ENCODE peak calls at places on chromosomes 11 and 22, in six cellular contexts. W, B, N, Z, G and V are unnamed samples.
A peak's percentile ranks its signal among the peaks of the same experiment; 100 is the strongest.

GRCh38 chr11:44609028-44609782 is 43.7 kb downstream of the CD82 start:
- DNase-seq in B (peak; percentile 70), W (no peak), G (no peak), Z (no peak), N (peak; percentile 83), V (peak; percentile 46)

GRCh38 chr11:42043312-42043711 is 583.9 kb upstream of the LRRC4C start:
- DNase-seq in W (no peak), B (no peak), G (no peak), Z (no peak), N (no peak), V (no peak)

GRCh38 chr11:36394056-36394455 is 98.0 kb downstream of the PRR5L start:
- DNase-seq in B (no peak), W (no peak), Z (no peak), G (no peak), N (no peak), V (no peak)

GRCh38 chr11:124843616-124843910 is 21.7 kb upstream of the ROBO3 start:
- DNase-seq in W (no peak), G (no peak), Z (no peak), N (no peak), B (no peak), V (no peak)

GRCh38 chr22:39214383-39215069 is 30.3 kb downstream of the PDGFB start:
- DNase-seq in N (no peak), Z (no peak), B (no peak), W (peak; percentile 9), G (peak; percentile 53), V (no peak)

GRCh38 chr11:66119348-66120133 is 49.5 kb downstream of the PACS1 start:
- DNase-seq in G (no peak), W (peak; percentile 68), N (no peak), B (no peak), Z (peak; percentile 50), V (no peak)

GRCh38 chr22:36301384-36301828 is 48.5 kb downstream of the APOL1 start:
- DNase-seq in W (peak; percentile 81), N (peak; percentile 74), G (no peak), Z (peak; percentile 82), B (peak; percentile 82), V (peak; percentile 73)

GRCh38 chr11:117816151-117816741 is 8.3 kb downstream of the FXYD2 start:
- DNase-seq in W (peak; percentile 37), B (no peak), G (no peak), N (no peak), Z (peak; percentile 75), V (no peak)

GRCh38 chr11:15723966-15724365 is 609.2 kb downstream of the INSC start:
- DNase-seq in B (no peak), W (no peak), Z (no peak), G (no peak), N (no peak), V (no peak)

GRCh38 chr11:70108250-70108649 is 30.1 kb downstream of the ANO1 start:
- DNase-seq in W (peak; percentile 48), B (no peak), G (no peak), Z (no peak), N (no peak), V (no peak)

GRCh38 chr11:74641905-74642304 is 49.5 kb downstream of the POLD3 start:
- DNase-seq in Z (no peak), N (no peak), B (no peak), W (peak; percentile 70), G (no peak), V (no peak)

GRCh38 chr22:20656902-20657836 is 116.7 kb upstream of the SERPIND1 start:
- DNase-seq in Z (no peak), B (peak; percentile 5), G (no peak), W (no peak), N (no peak), V (no peak)

GRCh38 chr11:1199689-1200610 is 22.9 kb upstream of the MUC5B start:
- DNase-seq in N (no peak), Z (no peak), B (no peak), W (no peak), G (peak; percentile 75), V (no peak)

GRCh38 chr11:18540207-18541009 is 13.7 kb upstream of the TSG101 start:
- DNase-seq in G (no peak), N (no peak), B (peak; percentile 65), Z (no peak), W (peak; percentile 32), V (peak; percentile 31)

GRCh38 chr22:19719488-19720021 is 3.8 kb upstream of the GP1BB start:
- DNase-seq in W (no peak), Z (no peak), N (no peak), G (no peak), B (no peak), V (no peak)

GRCh38 chr11:13463779-13464290 is 813 bp upstream of the BTBD10 start:
- DNase-seq in G (no peak), B (no peak), Z (no peak), W (no peak), N (no peak), V (no peak)

GRCh38 chr11:129814244-129814992 is 1.2 kb upstream of the TMEM45B start:
- DNase-seq in Z (no peak), W (no peak), B (peak; percentile 27), N (peak; percentile 40), G (no peak), V (peak; percentile 79)

GRCh38 chr11:134637091-134638015 is 225.3 kb upstream of the B3GAT1 start:
- DNase-seq in Z (no peak), N (no peak), B (no peak), G (no peak), W (no peak), V (no peak)

GRCh38 chr11:2248242-2248641 is 22.1 kb downstream of the ASCL2 start:
- DNase-seq in G (no peak), W (no peak), Z (no peak), N (no peak), B (no peak), V (no peak)

GRCh38 chr11:14589421-14589820 is 54.2 kb upstream of the PDE3B start:
- DNase-seq in Z (no peak), N (no peak), B (no peak), G (no peak), W (no peak), V (no peak)

GRCh38 chr11:8262552-8263108 is 1.0 kb downstream of the LMO1 start:
- DNase-seq in G (peak; percentile 78), W (peak; percentile 88), N (no peak), Z (peak; percentile 58), B (no peak), V (no peak)

GRCh38 chr11:110710520-110711381 is 1.5 kb downstream of the ARHGAP20 start:
- DNase-seq in N (peak; percentile 16), Z (peak; percentile 53), B (no peak), W (peak; percentile 81), G (peak; percentile 80), V (no peak)
- H3K4me3 ChIP-seq in N (peak overlapping the region; percentile 60), Z (no peak overlapping the region), B (no peak overlapping the region), W (peak overlapping the region; percentile 90), G (peak overlapping the region; percentile 78), V (no peak overlapping the region)

DNA sequence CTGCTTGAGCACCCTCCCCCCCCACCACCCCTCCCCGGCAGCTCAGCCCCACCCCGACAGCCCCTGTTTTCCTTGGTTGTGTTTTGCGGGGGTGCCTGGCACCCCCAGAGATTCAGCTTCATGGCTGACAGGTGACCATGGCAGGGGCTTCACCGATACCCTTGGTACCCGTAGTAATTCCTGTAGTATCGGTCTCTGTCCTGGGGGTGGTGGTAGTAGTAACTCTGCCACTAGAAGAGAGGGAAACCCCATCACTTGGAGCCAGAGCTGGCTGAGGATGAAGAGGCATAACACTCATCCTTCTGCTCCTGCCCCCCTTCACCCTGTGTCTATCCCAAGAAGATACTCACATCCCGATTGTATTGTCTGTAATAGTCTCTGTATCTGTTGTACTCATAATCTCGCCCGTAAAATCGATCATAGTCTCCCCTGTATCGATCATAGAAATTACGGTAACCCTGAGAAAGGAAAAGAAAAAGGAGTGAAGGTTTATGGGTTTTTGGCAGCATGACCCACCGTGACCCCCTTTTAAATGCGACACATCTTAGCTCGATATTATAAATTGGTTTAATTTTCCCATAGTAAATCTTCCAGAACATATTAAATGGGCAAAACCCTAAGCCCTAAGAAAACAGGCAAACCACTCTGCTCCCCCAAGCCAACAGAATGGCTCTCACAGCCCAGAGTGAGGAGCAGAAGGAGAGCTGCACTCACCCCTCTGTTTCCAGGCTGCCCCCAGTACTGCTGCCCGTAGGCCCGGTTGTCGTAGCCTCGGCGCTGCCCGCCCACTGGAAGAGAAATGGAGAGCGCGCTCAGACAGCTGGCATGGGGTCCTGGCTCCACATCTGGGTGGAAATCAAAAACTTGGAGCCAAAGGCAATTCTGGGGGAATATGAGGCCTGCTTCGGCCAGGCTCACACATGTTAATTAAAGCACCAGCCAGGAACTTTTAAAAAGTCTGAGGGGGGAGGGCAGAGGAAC is 8.0 kb downstream of the GNG3 start:
- DNase-seq in Z (no peak), B (no peak), W (no peak), N (no peak), G (no peak), V (no peak)
- H3K4me1 ChIP-seq in Z (peaks cover 52% of the 10 kb centered on the region), B (peaks cover 12% of the 10 kb centered on the region), W (peaks cover 43% of the 10 kb centered on the region), N (peaks cover 35% of the 10 kb centered on the region), G (peaks cover 16% of the 10 kb centered on the region), V (peaks cover 7% of the 10 kb centered on the region)

DNA sequence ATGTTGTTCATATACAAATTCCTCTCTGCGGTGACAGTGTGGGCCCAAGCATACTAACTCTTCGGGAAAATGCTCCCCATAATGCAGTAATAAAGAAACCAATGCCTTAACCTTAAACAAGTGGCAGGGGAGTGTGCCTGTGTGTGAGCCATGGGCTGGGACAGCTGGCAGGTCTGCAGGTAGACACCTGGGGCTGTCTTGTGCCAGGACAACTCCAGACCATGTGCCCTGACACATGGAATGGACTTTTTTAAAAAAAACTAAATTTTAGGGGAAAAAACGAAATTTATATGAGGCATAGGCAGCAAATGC is 70.9 kb downstream of the ETS1 start:
- DNase-seq in N (no peak), W (no peak), B (no peak), Z (peak; percentile 38), G (no peak), V (no peak)
- H3K4me3 ChIP-seq in N (peak overlapping the region; percentile 61), W (peak overlapping the region; percentile 89), B (peak overlapping the region; percentile 98), Z (no peak overlapping the region), G (peak overlapping the region; percentile 83), V (peak overlapping the region; percentile 97)

GRCh38 chr11:67506426-67507032 is 1.4 kb upstream of the PITPNM1 start:
- DNase-seq in Z (peak; percentile 33), B (peak; percentile 47), W (no peak), G (no peak), N (no peak), V (no peak)

GRCh38 chr11:67510023-67510345 is 2.0 kb upstream of the CDK2AP2 start:
- DNase-seq in G (no peak), Z (no peak), W (no peak), N (no peak), B (no peak), V (no peak)

GRCh38 chr11:67507891-67508485 is at the start of gene CDK2AP2:
- DNase-seq in Z (peak; percentile 100), N (peak; percentile 99), B (peak; percentile 100), G (peak; percentile 99), W (peak; percentile 99), V (peak; percentile 97)

GRCh38 chr11:67507242-67507890 is 596 bp downstream of the CDK2AP2 start:
- DNase-seq in G (no peak), Z (peak; percentile 85), B (no peak), N (peak; percentile 78), W (peak; percentile 66), V (no peak)

DNA sequence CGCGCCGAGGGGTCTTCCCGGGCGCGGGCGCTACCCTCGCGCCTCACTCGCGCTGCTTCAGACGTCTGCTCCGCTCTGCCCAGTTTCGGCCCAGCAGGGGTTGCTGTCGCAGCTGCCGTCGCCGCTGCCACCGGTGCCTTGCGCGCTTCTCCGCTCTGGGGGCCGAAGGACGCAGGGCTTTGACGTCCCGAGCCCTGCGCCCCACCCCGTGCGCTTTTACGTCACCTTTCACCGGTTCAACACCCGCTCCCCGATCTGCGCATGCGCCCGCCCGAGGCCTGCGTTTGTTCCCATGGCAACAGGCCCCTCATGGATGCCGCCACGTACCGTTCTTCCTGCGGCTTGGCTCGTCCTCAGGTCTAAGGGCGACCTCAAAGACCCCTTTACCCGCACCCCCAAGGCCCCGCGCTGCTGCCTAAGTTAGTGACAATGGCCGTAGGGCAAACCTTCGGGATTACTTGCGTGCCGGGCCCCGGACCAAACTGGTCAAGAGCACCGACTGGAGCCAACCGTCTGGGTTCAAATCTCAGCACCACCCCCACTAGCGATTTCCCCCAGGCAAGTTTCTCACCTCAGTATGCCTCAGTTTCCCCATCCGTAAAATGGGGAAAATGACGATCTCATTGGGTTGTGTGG is 642 bp upstream of the CDK2AP2 start:
- DNase-seq in Z (peak; percentile 100), G (peak; percentile 99), N (peak; percentile 100), B (peak; percentile 99), W (peak; percentile 99), V (peak; percentile 99)
- H3K4me1 ChIP-seq in Z (peaks cover 43% of the 10 kb centered on the region), G (peaks cover 52% of the 10 kb centered on the region), N (peaks cover 45% of the 10 kb centered on the region), B (peaks cover 35% of the 10 kb centered on the region), W (peaks cover 28% of the 10 kb centered on the region), V (peaks cover 35% of the 10 kb centered on the region)